ENCODE peak calls at places on chromosome 16, in seven cellular contexts. O, P, Z, U, H, S and V are unnamed samples.

GRCh38 chr16:49462356-49462988 is 88.9 kb downstream of the C16orf78 start:
- ATAC-seq in H (no peak), U (no peak), P (no peak), S (no peak), O (no peak), Z (no peak), V (no peak)

GRCh38 chr16:54129810-54130209 is 156.8 kb downstream of the IRX3 start:
- ATAC-seq in S (no peak), P (no peak), O (no peak), U (no peak), Z (no peak), H (no peak), V (no peak)

GRCh38 chr16:70418274-70418992 is 20.5 kb downstream of the ST3GAL2 start:
- ATAC-seq in Z (peak; percentile 51), S (peak; percentile 57), U (no peak), P (peak; percentile 36), O (peak; percentile 57), H (peak; percentile 33), V (peak; percentile 21)

GRCh38 chr16:1740781-1741490 is 30.4 kb downstream of the NME3 start:
- ATAC-seq in H (no peak), S (no peak), Z (no peak), P (no peak), O (no peak), U (peak; percentile 38), V (no peak)

GRCh38 chr16:1723450-1724147 is 17.6 kb downstream of the MAPK8IP3 start:
- ATAC-seq in H (no peak), Z (peak; percentile 71), U (no peak), P (no peak), O (peak; percentile 68), S (no peak), V (no peak)

GRCh38 chr16:4729876-4730275 is 4.2 kb downstream of the ANKS3 start:
- ATAC-seq in U (no peak), S (no peak), P (no peak), Z (no peak), H (no peak), O (no peak), V (no peak)

GRCh38 chr16:59535298-59535697 is 801.2 kb upstream of the GOT2 start:
- ATAC-seq in P (no peak), H (no peak), U (no peak), Z (peak; percentile 76), O (no peak), S (no peak), V (no peak)

GRCh38 chr16:56776562-56776961 is 46.6 kb downstream of the NUP93 start:
- ATAC-seq in S (no peak), H (no peak), U (no peak), Z (no peak), O (no peak), P (no peak), V (no peak)

GRCh38 chr16:90037202-90037765 is 18.0 kb upstream of the DBNDD1 start:
- ATAC-seq in S (no peak), O (no peak), Z (no peak), H (no peak), P (no peak), U (no peak), V (no peak)

GRCh38 chr16:82010649-82011048 is 621 bp downstream of the SDR42E1 start:
- ATAC-seq in U (no peak), H (peak; percentile 27), P (no peak), S (peak; percentile 49), Z (no peak), O (peak; percentile 8), V (peak; percentile 76)

GRCh38 chr16:89741342-89742014 is 20.1 kb downstream of the ZNF276 start:
- ATAC-seq in Z (no peak), H (peak; percentile 20), S (no peak), P (no peak), O (peak; percentile 27), U (no peak), V (no peak)

GRCh38 chr16:68247400-68247799 is 2.2 kb downstream of the PLA2G15 start:
- ATAC-seq in O (no peak), H (no peak), Z (no peak), U (no peak), P (no peak), S (no peak), V (no peak)

GRCh38 chr16:69482410-69482951 is 58.1 kb downstream of the CYB5B start:
- ATAC-seq in P (no peak), S (no peak), U (peak; percentile 88), Z (no peak), O (no peak), H (no peak), V (no peak)

GRCh38 chr16:58421529-58421928 is 29.3 kb downstream of the GINS3 start:
- ATAC-seq in P (no peak), H (no peak), S (no peak), Z (no peak), O (no peak), U (no peak), V (no peak)